ENCODE peak calls at places on chromosomes 11 and 22, in four cellular contexts. L is T-cell, M is T-helper 9 cell, N is coronary artery. R is an unnamed sample.

GRCh38 chr11:12066799-12067508 is 43.4 kb upstream of the MICAL2 start:
- DNase-seq in L (no peak), M (no peak), N (no peak), R (no peak)

GRCh38 chr22:22576244-22576988 is 17.4 kb upstream of the PRAME start:
- DNase-seq in L (no peak), M (peak; percentile 11), N (no peak), R (peak; percentile 9)

GRCh38 chr11:134499990-134500389 is 87.9 kb upstream of the B3GAT1 start:
- DNase-seq in L (no peak), M (no peak), N (no peak), R (no peak)

GRCh38 chr11:99937330-99937729 is 749.8 kb upstream of the ARHGAP42 start:
- DNase-seq in L (no peak), M (no peak), N (no peak), R (no peak)

GRCh38 chr11:31089117-31089516 is 280.4 kb downstream of the DCDC1 start:
- DNase-seq in L (no peak), M (no peak), N (no peak), R (no peak)

GRCh38 chr11:134786636-134787035 is 374.6 kb upstream of the B3GAT1 start:
- DNase-seq in L (no peak), M (no peak), N (no peak), R (no peak)

GRCh38 chr11:9754041-9754471 is 90.2 kb downstream of the SWAP70 start:
- DNase-seq in L (no peak), M (no peak), N (no peak), R (no peak)

GRCh38 chr11:71548716-71549151 is 514 bp downstream of the KRTAP5-9 start:
- DNase-seq in L (no peak), M (no peak), N (no peak), R (no peak)

GRCh38 chr11:72630104-72630852 is 43.9 kb downstream of the PDE2A start:
- DNase-seq in L (no peak), M (no peak), N (no peak), R (no peak)

GRCh38 chr11:120137187-120137610 is 714 bp downstream of the TRIM29 start:
- DNase-seq in L (no peak), M (no peak), N (peak; percentile 69), R (no peak)

GRCh38 chr11:109940816-109941215 is 152.4 kb upstream of the ZC3H12C start:
- DNase-seq in L (no peak), M (no peak), N (no peak), R (no peak)

GRCh38 chr22:30667092-30667485 is 586 bp downstream of the DUSP18 start:
- DNase-seq in L (no peak), M (no peak), N (no peak), R (no peak)

GRCh38 chr11:33116535-33116934 is 44.7 kb downstream of the CSTF3 start:
- DNase-seq in L (no peak), M (no peak), N (no peak), R (no peak)

GRCh38 chr11:61913699-61914395 is 3.5 kb downstream of the RAB3IL1 start:
- DNase-seq in L (no peak), M (no peak), N (no peak), R (no peak)

GRCh38 chr22:16932577-16932976 is 75.4 kb downstream of the GAB4 start:
- DNase-seq in L (no peak), M (no peak), N (no peak), R (no peak)

R was measured in T-helper 1 cell.